ENCODE peak calls at places on chromosomes 3 and 15, in six cellular contexts. K is endothelial cell, W is body of pancreas, D is neural crest cell, E is GM10248, T is mammary epithelial cell. Y is an unnamed sample.

GRCh38 chr3:56323986-56324420 is 144.3 kb downstream of the ERC2 start:
- DNase-seq in K (no peak), T (peak; percentile 66), W (no peak), D (no peak), E (no peak), Y (no peak)

GRCh38 chr3:113079532-113079931 is 88.7 kb downstream of the GTPBP8 start:
- DNase-seq in E (peak; percentile 42), T (no peak), D (no peak), K (no peak), W (no peak), Y (no peak)

GRCh38 chr15:83123529-83123928 is 16.1 kb downstream of the TM6SF1 start:
- DNase-seq in K (no peak), D (no peak), T (no peak), W (no peak), E (no peak), Y (no peak)

GRCh38 chr3:124381565-124382333 is 348.5 kb upstream of the UMPS start:
- DNase-seq in W (no peak), K (no peak), T (peak; percentile 15), E (no peak), D (no peak), Y (no peak)

GRCh38 chr15:71133734-71134464 is 18.6 kb downstream of the THSD4 start:
- DNase-seq in W (peak; percentile 49), D (no peak), K (no peak), E (no peak), T (peak; percentile 85), Y (no peak)

GRCh38 chr15:69760890-69761568 is 308.4 kb downstream of the RPLP1 start:
- DNase-seq in E (peak; percentile 65), K (no peak), D (no peak), T (peak; percentile 96), W (peak; percentile 22), Y (no peak)

GRCh38 chr15:70234256-70234965 is 136.7 kb upstream of the TLE3 start:
- DNase-seq in E (no peak), W (no peak), T (no peak), K (no peak), D (no peak), Y (no peak)

GRCh38 chr3:179967622-179968021 is 69.1 kb downstream of the PEX5L start:
- DNase-seq in E (no peak), T (peak; percentile 14), D (no peak), K (no peak), W (no peak), Y (no peak)

GRCh38 chr3:184016820-184017671 is 638 bp downstream of the ABCC5 start:
- DNase-seq in T (peak; percentile 54), K (peak; percentile 72), E (peak; percentile 87), D (peak; percentile 39), W (peak; percentile 65), Y (peak; percentile 71)

GRCh38 chr3:47645551-47645950 is 66.9 kb upstream of the CSPG5 start:
- DNase-seq in E (no peak), W (no peak), T (no peak), D (no peak), K (no peak), Y (no peak)

GRCh38 chr15:95520511-95520910 is 810.0 kb upstream of the NR2F2 start:
- DNase-seq in W (no peak), T (peak; percentile 37), K (no peak), D (no peak), E (no peak), Y (no peak)

GRCh38 chr3:19190602-19191001 is 42.3 kb downstream of the KCNH8 start:
- DNase-seq in K (no peak), E (no peak), T (no peak), W (no peak), D (no peak), Y (no peak)

GRCh38 chr3:53252105-53252946 is 3.5 kb downstream of the TKT start:
- DNase-seq in D (no peak), K (no peak), W (no peak), E (no peak), T (no peak), Y (no peak)

GRCh38 chr3:113070226-113071220 is 79.7 kb downstream of the GTPBP8 start:
- DNase-seq in E (peak; percentile 42), T (no peak), W (no peak), K (no peak), D (no peak), Y (no peak)

GRCh38 chr3:44248152-44248551 is 6.5 kb downstream of the TOPAZ1 start:
- DNase-seq in E (no peak), T (no peak), W (no peak), K (no peak), D (no peak), Y (no peak)

GRCh38 chr3:71940523-71940922 is 155.6 kb upstream of the PROK2 start:
- DNase-seq in T (no peak), K (no peak), E (no peak), W (no peak), D (no peak), Y (no peak)

GRCh38 chr3:120418866-120419490 is 31.8 kb downstream of the FSTL1 start:
- DNase-seq in D (no peak), W (peak; percentile 66), K (peak; percentile 38), T (peak; percentile 54), E (peak; percentile 55), Y (peak; percentile 31)

GRCh38 chr3:8625991-8626390 is 18.6 kb downstream of the SSUH2 start:
- DNase-seq in W (no peak), T (peak; percentile 41), E (no peak), K (no peak), D (no peak), Y (no peak)

GRCh38 chr3:114669614-114670013 is 375.8 kb downstream of the TIGIT start:
- DNase-seq in D (no peak), W (no peak), T (no peak), E (no peak), K (no peak), Y (no peak)

GRCh38 chr3:47416041-47416440 is 35.2 kb downstream of the PTPN23 start:
- DNase-seq in D (no peak), W (no peak), E (no peak), T (no peak), K (no peak), Y (no peak)

GRCh38 chr3:51942603-51943450 is 664 bp downstream of the PARP3 start:
- DNase-seq in E (peak; percentile 90), D (no peak), K (no peak), T (peak; percentile 48), W (peak; percentile 34), Y (no peak)

GRCh38 chr3:9342696-9343095 is 20.2 kb upstream of the THUMPD3 start:
- DNase-seq in W (no peak), K (no peak), E (no peak), D (no peak), T (no peak), Y (no peak)

GRCh38 chr3:172129868-172130751 is 90.7 kb downstream of the FNDC3B start:
- DNase-seq in D (no peak), T (peak; percentile 98), W (peak; percentile 86), K (no peak), E (no peak), Y (no peak)

GRCh38 chr3:129633751-129634481 is 27.4 kb upstream of the PLXND1 start:
- DNase-seq in T (no peak), D (no peak), E (no peak), K (no peak), W (no peak), Y (no peak)

GRCh38 chr3:40801276-40801675 is 276.5 kb downstream of the ZNF621 start:
- DNase-seq in T (peak; percentile 37), W (no peak), D (no peak), K (no peak), E (no peak), Y (no peak)

GRCh38 chr3:177624523-177625495 is 427.5 kb upstream of the TBL1XR1 start:
- DNase-seq in T (no peak), E (no peak), W (no peak), D (no peak), K (no peak), Y (no peak)

GRCh38 chr3:24229468-24230263 is 265.0 kb downstream of the THRB start:
- DNase-seq in E (no peak), T (no peak), W (no peak), K (no peak), D (no peak), Y (peak; percentile 8)

GRCh38 chr15:43086551-43086950 is 19.3 kb downstream of the UBR1 start:
- DNase-seq in E (peak; percentile 31), W (no peak), T (no peak), K (no peak), D (no peak), Y (no peak)

GRCh38 chr15:39426552-39427532 is 154.0 kb upstream of the THBS1 start:
- DNase-seq in D (no peak), E (peak; percentile 60), T (peak; percentile 60), W (peak; percentile 26), K (no peak), Y (no peak)

GRCh38 chr15:65730560-65731172 is 61.4 kb downstream of the DENND4A start:
- DNase-seq in T (peak; percentile 13), E (no peak), D (no peak), W (no peak), K (no peak), Y (no peak)

GRCh38 chr15:65732698-65733097 is 59.4 kb downstream of the DENND4A start:
- DNase-seq in K (no peak), W (no peak), E (no peak), D (no peak), T (peak; percentile 73), Y (no peak)

GRCh38 chr15:65731926-65732325 is 60.2 kb downstream of the DENND4A start:
- DNase-seq in T (peak; percentile 2), W (no peak), D (no peak), K (no peak), E (no peak), Y (no peak)
- TF ChIP-seq CTCF in T (no peak), W (no peak), D (no peak), K (no peak), E (no peak), Y (no peak)

GRCh38 chr3:175940881-175941280 is 1081.7 kb downstream of the NAALADL2 start:
- DNase-seq in D (no peak), K (no peak), T (peak; percentile 11), W (no peak), E (peak; percentile 9), Y (no peak)
- TF ChIP-seq CTCF in D (peak; percentile 4), K (no peak), T (peak; percentile 50), W (peak; percentile 10), E (no peak), Y (no peak)

GRCh38 chr3:127033786-127034185 is 50.9 kb downstream of the PLXNA1 start:
- DNase-seq in D (no peak), K (no peak), E (no peak), W (no peak), T (no peak), Y (no peak)

GRCh38 chr3:127036209-127037020 is 53.5 kb downstream of the PLXNA1 start:
- DNase-seq in D (no peak), W (peak; percentile 5), E (no peak), K (no peak), T (no peak), Y (no peak)

GRCh38 chr3:127035672-127036071 is 52.8 kb downstream of the PLXNA1 start:
- DNase-seq in K (no peak), D (no peak), E (no peak), T (peak; percentile 48), W (peak; percentile 39), Y (no peak)

GRCh38 chr3:127034195-127034989 is 51.5 kb downstream of the PLXNA1 start:
- DNase-seq in W (no peak), D (no peak), T (no peak), E (no peak), K (no peak), Y (no peak)

GRCh38 chr3:127034990-127035652 is 52.2 kb downstream of the PLXNA1 start:
- DNase-seq in D (no peak), K (no peak), W (no peak), E (no peak), T (no peak), Y (no peak)
- TF ChIP-seq CTCF in D (no peak), K (no peak), W (no peak), E (no peak), T (no peak), Y (no peak)

GRCh38 chr15:46502668-46503067 is 867.8 kb downstream of the SQOR start:
- DNase-seq in E (no peak), K (no peak), W (no peak), D (no peak), T (no peak), Y (no peak)
- TF ChIP-seq CTCF in E (no peak), K (no peak), W (peak; percentile 13), D (peak; percentile 51), T (peak; percentile 1), Y (peak; percentile 40)